ENCODE peak calls at places on chromosomes 3 and 15, in seven cellular contexts. E, B, T, F, G, K and A are unnamed samples.

GRCh38 chr3:98013428-98014349 is 21.4 kb downstream of the GABRR3 start:
- DNase-seq in K (peak), E (no peak), B (no peak), T (no peak), G (no peak), F (no peak), A (no peak)

GRCh38 chr3:128610671-128611070 is 39.9 kb downstream of the RPN1 start:
- DNase-seq in F (no peak), T (no peak), B (no peak), G (no peak), E (no peak), K (no peak), A (no peak)

GRCh38 chr3:188867691-188868090 is 304.1 kb upstream of the TPRG1 start:
- DNase-seq in E (no peak), B (no peak), T (no peak), G (no peak), K (no peak), F (no peak), A (no peak)

GRCh38 chr3:159765025-159765859 is 223.4 kb upstream of the IL12A start:
- DNase-seq in E (peak), F (peak), T (peak), B (peak), G (peak), K (peak), A (peak)

GRCh38 chr3:30475038-30475808 is 131.2 kb upstream of the TGFBR2 start:
- DNase-seq in K (no peak), B (no peak), G (no peak), E (no peak), T (no peak), F (no peak), A (no peak)

GRCh38 chr3:59772416-59773408 is 722.9 kb upstream of the CFAP20DC start:
- DNase-seq in T (no peak), B (no peak), E (no peak), K (no peak), F (no peak), G (no peak), A (no peak)

GRCh38 chr3:193981534-193981933 is 154.4 kb upstream of the HES1 start:
- DNase-seq in E (no peak), K (no peak), T (no peak), B (no peak), F (no peak), G (no peak), A (no peak)

GRCh38 chr15:90871097-90871715 is 2.8 kb downstream of the FURIN start:
- DNase-seq in K (peak), F (peak), B (peak), T (no peak), G (peak), E (peak), A (no peak)

GRCh38 chr15:63780969-63781368 is 52.8 kb downstream of the HERC1 start:
- DNase-seq in T (no peak), B (no peak), F (no peak), E (no peak), G (no peak), K (no peak), A (no peak)

GRCh38 chr3:195003006-195003892 is 267.7 kb downstream of the XXYLT1 start:
- DNase-seq in T (peak), E (peak), G (peak), K (no peak), F (no peak), B (peak), A (peak)

GRCh38 chr15:52076889-52077781 is 35.4 kb downstream of the BCL2L10 start:
- DNase-seq in F (peak), B (no peak), T (no peak), G (no peak), K (peak), E (no peak), A (peak)

GRCh38 chr3:64444619-64445317 is 219.5 kb upstream of the PRICKLE2 start:
- DNase-seq in G (no peak), F (peak), E (no peak), T (no peak), K (no peak), B (no peak), A (no peak)

GRCh38 chr3:54121404-54122045 is 827 bp upstream of the CACNA2D3 start:
- DNase-seq in B (peak), F (peak), G (no peak), T (no peak), K (peak), E (peak), A (no peak)

GRCh38 chr3:178381971-178382370 is 154.3 kb upstream of the KCNMB2 start:
- DNase-seq in G (no peak), F (no peak), K (no peak), B (no peak), E (no peak), T (no peak), A (peak)

GRCh38 chr3:143255725-143256124 is 136.2 kb downstream of the CHST2 start:
- DNase-seq in E (no peak), F (no peak), B (no peak), K (no peak), T (no peak), G (no peak), A (no peak)

GRCh38 chr3:170651260-170651845 is 65.5 kb upstream of the SLC7A14 start:
- DNase-seq in T (no peak), F (no peak), B (no peak), G (no peak), E (no peak), K (no peak), A (no peak)

GRCh38 chr15:62818691-62819090 is 223.9 kb upstream of the TPM1 start:
- DNase-seq in T (no peak), F (no peak), E (no peak), K (peak), B (no peak), G (no peak), A (peak)

GRCh38 chr3:108185536-108185935 is 36.7 kb downstream of the IFT57 start:
- DNase-seq in G (no peak), B (no peak), T (no peak), E (no peak), K (no peak), F (no peak), A (no peak)

GRCh38 chr3:138114431-138114918 is 933 bp downstream of the DZIP1L start:
- DNase-seq in B (no peak), T (no peak), E (no peak), G (no peak), F (peak), K (peak), A (peak)

GRCh38 chr3:18825586-18826157 is 322.6 kb upstream of the KCNH8 start:
- DNase-seq in E (no peak), F (no peak), B (no peak), T (no peak), K (no peak), G (no peak), A (no peak)

GRCh38 chr15:62958528-62958927 is 84.0 kb upstream of the TPM1 start:
- DNase-seq in K (peak), G (no peak), F (no peak), T (no peak), E (peak), B (peak), A (peak)

GRCh38 chr3:197317250-197317963 is 19.0 kb upstream of the DLG1 start:
- DNase-seq in G (no peak), B (no peak), T (no peak), E (no peak), F (peak), K (peak), A (peak)

GRCh38 chr3:172685331-172686214 is 25.3 kb downstream of the NCEH1 start:
- DNase-seq in T (no peak), G (no peak), E (no peak), F (no peak), K (peak), B (no peak), A (peak)

GRCh38 chr15:37824717-37825382 is 109.6 kb upstream of the TMCO5A start:
- DNase-seq in E (no peak), G (no peak), K (peak), T (no peak), F (peak), B (no peak), A (peak)

GRCh38 chr15:30928076-30928475 is 24.4 kb downstream of the FAN1 start:
- DNase-seq in B (no peak), E (no peak), G (no peak), T (no peak), K (no peak), F (no peak), A (no peak)

GRCh38 chr3:151925419-151925818 is 52.0 kb downstream of the SUCNR1 start:
- DNase-seq in K (peak), B (no peak), T (no peak), F (no peak), E (no peak), G (no peak), A (no peak)

GRCh38 chr3:56800373-56801150 is 1.2 kb downstream of the ARHGEF3 start:
- DNase-seq in E (no peak), F (no peak), G (no peak), T (no peak), B (no peak), K (no peak), A (no peak)

GRCh38 chr3:9934235-9934621 is 594 bp downstream of the CRELD1 start:
- DNase-seq in G (no peak), F (peak), K (no peak), E (no peak), B (no peak), T (no peak), A (peak)

GRCh38 chr3:124529826-124530571 is 200.3 kb upstream of the UMPS start:
- DNase-seq in G (no peak), E (no peak), T (no peak), B (no peak), F (no peak), K (no peak), A (no peak)

DNA sequence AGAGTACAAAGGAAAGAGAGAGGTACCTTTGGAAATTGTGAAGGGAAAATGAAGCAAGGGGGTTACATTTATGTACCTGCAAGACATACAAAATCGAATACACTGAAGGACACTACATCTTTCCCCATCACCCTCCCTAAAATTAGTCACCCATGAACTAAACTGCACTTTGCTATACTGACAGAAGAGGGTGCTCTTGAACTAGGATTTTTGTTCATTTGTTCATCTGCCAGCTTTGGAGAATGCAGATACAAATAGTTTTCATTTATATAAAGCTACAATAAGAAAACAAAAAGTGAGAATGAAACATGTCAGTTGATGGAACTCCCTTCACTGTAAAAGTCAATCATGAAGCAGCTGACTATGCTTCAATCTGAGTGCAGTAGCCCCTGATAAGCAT is 55.7 kb downstream of the PCCB start:
- DNase-seq in T (no peak), F (no peak), G (no peak), B (no peak), E (no peak), K (peak), A (peak)
- TF ChIP-seq CTCF in T (no peak), F (no peak), G (peak), B (no peak), E (no peak), K (peak), A (peak)

DNA sequence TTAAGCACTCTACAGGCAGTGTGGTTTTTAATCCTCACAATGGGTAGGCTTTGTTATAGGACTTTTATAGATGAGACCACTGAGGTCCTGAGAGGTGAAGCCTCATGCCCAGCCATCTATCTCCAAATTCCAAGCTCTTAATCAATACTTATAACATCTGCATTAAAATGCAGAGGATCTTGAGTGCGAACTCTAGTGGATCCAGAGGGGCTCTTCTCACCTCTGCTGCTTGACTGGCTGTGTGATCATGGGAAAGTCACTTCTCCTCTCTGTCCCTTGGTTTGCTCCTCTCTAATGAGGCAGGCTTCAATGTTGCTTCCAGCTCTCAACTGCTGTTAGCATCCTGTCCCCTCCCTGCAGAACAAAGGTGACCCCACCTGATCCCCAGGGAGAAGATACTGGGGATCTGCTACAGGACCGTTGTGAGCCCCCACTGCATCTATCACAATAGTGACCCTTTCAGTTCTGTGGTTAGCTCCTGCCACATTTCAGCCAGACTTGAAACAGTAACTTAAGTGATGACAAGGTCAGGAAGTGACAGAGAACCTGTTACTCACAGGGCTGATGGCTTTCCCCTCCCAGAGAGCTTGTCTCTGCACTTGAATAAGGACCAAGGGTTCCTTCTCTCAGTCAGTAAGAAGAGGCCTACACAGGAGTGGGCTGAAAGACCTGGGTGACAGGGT is 1.3 kb downstream of the SLC27A2 start:
- DNase-seq in B (no peak), T (no peak), K (no peak), G (no peak), F (no peak), E (no peak), A (no peak)
- H3K4me3 ChIP-seq in B (no peak), T (no peak), K (no peak), G (no peak), F (peak), E (peak), A (no peak)

GRCh38 chr3:67045711-67046465 is 47.8 kb downstream of the KBTBD8 start:
- DNase-seq in G (no peak), K (no peak), E (no peak), F (no peak), B (no peak), T (no peak), A (no peak)
- TF ChIP-seq CTCF in G (no peak), K (no peak), E (no peak), F (no peak), B (no peak), T (no peak), A (no peak)

GRCh38 chr3:156646958-156647357 is 27.4 kb upstream of the TIPARP start:
- DNase-seq in E (no peak), T (no peak), G (no peak), B (no peak), K (no peak), F (no peak), A (no peak)

GRCh38 chr3:156641261-156641975 is 33.0 kb upstream of the TIPARP start:
- DNase-seq in B (no peak), E (no peak), F (no peak), G (no peak), T (no peak), K (no peak), A (no peak)

GRCh38 chr3:156644958-156645357 is 29.4 kb upstream of the TIPARP start:
- DNase-seq in T (no peak), K (no peak), G (no peak), F (no peak), E (no peak), B (no peak), A (no peak)

GRCh38 chr3:156642750-156643728 is 31.4 kb upstream of the TIPARP start:
- DNase-seq in F (no peak), E (no peak), B (no peak), G (no peak), T (no peak), K (peak), A (no peak)

GRCh38 chr3:156643729-156644389 is 30.5 kb upstream of the TIPARP start:
- DNase-seq in B (no peak), F (peak), T (no peak), G (no peak), K (no peak), E (no peak), A (no peak)
- H3K4me3 ChIP-seq in B (no peak), F (no peak), T (no peak), G (no peak), K (no peak), E (no peak), A (no peak)

DNA sequence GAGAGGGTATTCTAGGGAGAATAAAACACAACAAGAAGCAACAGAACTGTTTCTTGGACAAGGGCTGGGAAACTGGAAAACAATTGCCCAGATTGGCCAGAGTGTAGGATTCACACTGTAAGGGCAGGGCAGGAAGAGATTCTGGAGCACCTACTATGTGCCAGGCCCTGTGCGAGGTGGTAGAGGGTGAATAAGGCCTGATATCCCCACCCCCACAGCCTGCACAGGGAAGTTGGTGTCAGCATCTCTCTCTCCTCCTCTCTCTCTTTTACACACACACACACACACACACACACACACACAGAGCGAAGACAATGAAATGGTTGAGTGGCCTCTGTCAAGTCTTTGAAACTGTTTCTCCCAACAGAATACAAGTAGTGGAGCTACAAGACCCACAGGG is 47.1 kb upstream of the SLCO2A1 start:
- DNase-seq in T (no peak), F (no peak), G (no peak), K (no peak), E (no peak), B (no peak), A (no peak)
- TF ChIP-seq CTCF in T (no peak), F (no peak), G (no peak), K (no peak), E (no peak), B (no peak), A (no peak)

DNA sequence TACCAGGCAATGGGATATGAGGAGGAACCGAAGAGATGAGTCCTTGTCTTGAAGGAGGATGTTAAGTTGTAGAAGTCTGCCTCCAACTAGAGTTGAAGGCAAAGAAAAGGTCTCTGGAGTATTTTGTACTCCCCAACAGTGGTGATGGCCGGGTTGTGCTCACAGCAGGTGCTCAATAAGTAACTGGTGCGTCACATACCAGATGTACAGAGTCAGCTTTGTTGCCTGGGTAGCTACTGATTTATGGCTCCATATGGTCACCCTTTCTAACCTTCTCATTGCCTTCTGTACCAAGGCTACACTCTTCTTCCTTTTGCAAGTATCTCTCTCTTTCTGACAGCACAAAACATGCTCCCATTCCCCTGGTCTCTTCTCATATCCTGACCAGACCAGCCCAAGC is 150.3 kb upstream of the LRRN1 start:
- DNase-seq in B (no peak), G (no peak), F (no peak), K (no peak), T (no peak), E (no peak), A (no peak)
- H3K4me3 ChIP-seq in B (no peak), G (no peak), F (no peak), K (no peak), T (no peak), E (no peak), A (no peak)

DNA sequence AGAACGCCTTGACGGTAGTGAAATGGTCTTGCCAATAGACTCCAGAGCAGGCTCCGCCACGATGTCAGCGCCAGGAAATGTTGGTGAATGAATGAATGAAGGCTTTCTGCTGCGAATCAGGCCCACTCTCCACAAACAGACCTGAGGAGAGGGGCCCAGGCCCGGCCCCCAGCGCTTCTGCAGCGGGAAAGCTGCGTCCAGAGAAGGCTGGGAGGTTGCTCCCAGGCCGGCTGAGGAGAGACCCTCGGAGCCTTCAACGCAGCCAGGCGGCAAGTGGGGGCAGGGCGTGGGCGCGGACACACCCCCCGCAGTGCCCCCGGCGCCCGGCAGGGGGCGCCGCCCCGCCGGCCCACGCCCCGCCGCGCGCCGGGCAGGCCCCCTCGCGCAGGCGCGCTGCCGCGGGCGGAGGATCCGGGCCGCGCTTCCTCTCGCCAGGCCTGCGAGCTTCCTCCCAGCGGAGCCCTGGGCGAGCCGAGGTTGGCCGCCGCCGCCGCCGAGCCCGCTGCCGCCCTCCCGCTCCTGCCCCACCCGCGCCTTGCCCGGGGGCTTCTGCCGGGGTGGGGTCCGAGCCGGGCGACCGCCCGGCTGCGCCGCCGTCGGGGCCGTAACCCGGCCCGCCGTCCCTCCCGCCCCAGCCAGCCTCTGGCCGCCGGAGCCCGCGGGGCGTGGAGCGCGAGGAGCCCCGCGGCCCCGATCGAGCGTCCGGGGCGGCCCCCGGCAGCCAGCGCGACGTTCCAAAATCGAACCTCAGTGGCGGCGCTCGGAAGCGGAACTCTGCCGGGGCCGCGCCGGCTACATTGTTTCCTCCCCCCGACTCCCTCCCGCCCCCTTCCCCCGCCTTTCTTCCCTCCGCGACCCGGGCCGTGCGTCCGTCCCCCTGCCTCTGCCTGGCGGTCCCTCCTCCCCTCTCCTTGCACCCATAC is at the start of gene CSK:
- DNase-seq in F (peak), B (peak), E (peak), G (peak), T (no peak), K (peak), A (peak)
- TF ChIP-seq CTCF in F (peak), B (peak), E (peak), G (peak), T (peak), K (peak), A (peak)

GRCh38 chr3:52299815-52300611 is 12.4 kb downstream of the GLYCTK start:
- DNase-seq in E (no peak), B (peak), G (peak), T (no peak), F (peak), K (peak), A (peak)
- H3K4me3 ChIP-seq in E (no peak), B (peak), G (no peak), T (no peak), F (no peak), K (no peak), A (no peak)

DNA sequence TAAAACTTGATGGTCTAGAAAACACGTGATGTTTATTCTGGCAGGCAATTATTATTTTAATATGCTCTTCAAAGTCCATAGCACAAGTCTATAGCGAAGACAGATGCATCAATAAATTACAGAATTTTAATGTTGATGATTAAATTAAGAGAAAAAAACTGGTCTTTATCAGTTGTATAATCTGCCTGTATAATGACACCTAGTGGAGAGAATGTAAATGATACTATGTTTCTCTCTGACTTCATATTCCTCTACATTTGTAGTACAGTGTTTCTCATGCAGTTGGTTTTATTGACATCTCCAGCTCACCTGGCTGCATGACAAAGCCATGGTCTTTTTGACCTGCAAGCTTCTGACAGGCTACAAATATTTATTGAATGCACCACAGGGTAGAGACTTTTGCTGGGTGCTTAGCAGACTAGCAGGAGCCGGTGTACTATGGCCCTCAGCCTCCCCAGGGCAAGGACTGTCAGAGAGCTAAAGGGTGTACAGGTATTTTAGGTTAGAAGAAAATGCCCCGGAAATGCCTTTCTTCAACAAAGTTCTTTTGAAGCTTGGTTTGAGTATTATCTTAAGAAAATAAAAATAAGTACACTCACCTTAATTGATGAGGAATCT is 289.9 kb downstream of the GAP43 start:
- DNase-seq in B (no peak), F (no peak), K (peak), T (no peak), G (no peak), E (no peak), A (peak)
- TF ChIP-seq CTCF in B (no peak), F (peak), K (peak), T (no peak), G (no peak), E (peak), A (peak)